ENCODE peak calls at places on chromosomes 1 and 21, in five cellular contexts. U, S, N, J and D are unnamed samples.

GRCh38 chr1:2858676-2859075 is 57.2 kb upstream of the TTC34 start:
- DNase-seq in U (no peak), N (no peak), J (no peak), S (no peak), D (no peak)

GRCh38 chr21:10627316-10627863 is 106.0 kb downstream of the TPTE start:
- DNase-seq in N (no peak), S (no peak), U (no peak), J (no peak), D (no peak)

GRCh38 chr1:10624256-10625050 is 149.7 kb downstream of the PEX14 start:
- DNase-seq in U (no peak), J (no peak), N (no peak), S (no peak), D (no peak)

GRCh38 chr1:181100015-181100905 is 11.8 kb downstream of the IER5 start:
- DNase-seq in J (no peak), S (no peak), N (no peak), U (peak; percentile 38), D (no peak)

GRCh38 chr1:8989061-8989460 is 37.2 kb downstream of the SLC2A7 start:
- DNase-seq in N (no peak), U (no peak), S (no peak), J (no peak), D (no peak)

GRCh38 chr21:23475518-23476189 is 2131.6 kb downstream of the MRPL39 start:
- DNase-seq in N (no peak), J (no peak), U (no peak), S (no peak), D (no peak)

GRCh38 chr1:98903261-98903660 is 101.4 kb downstream of the PLPPR5 start:
- DNase-seq in U (peak; percentile 80), S (no peak), J (no peak), N (no peak), D (no peak)

GRCh38 chr1:155673003-155673402 is 15.6 kb downstream of the YY1AP1 start:
- DNase-seq in N (no peak), S (no peak), J (no peak), U (no peak), D (no peak)

GRCh38 chr1:6489799-6490180 is 1.7 kb downstream of the PLEKHG5 start:
- DNase-seq in S (peak; percentile 63), U (peak; percentile 79), N (peak; percentile 38), J (peak; percentile 85), D (peak; percentile 23)

GRCh38 chr21:26965567-26966359 is 1.1 kb downstream of the ADAMTS5 start:
- DNase-seq in U (peak; percentile 69), N (no peak), J (peak; percentile 21), S (no peak), D (no peak)

GRCh38 chr21:36704958-36705678 is 6.2 kb downstream of the SIM2 start:
- DNase-seq in S (no peak), J (no peak), N (no peak), U (no peak), D (no peak)